ENCODE peak calls at places on chromosome 13, in nine cellular contexts. U is ascending aorta, Y is cardiac muscle cell, J is heart right ventricle, H is psoas muscle, X is Panc1, S is heart left ventricle, I is mucosa of descending colon, W is Peyer's patch. P is an unnamed sample. For H3K4me1, the result is how much of the 10 kb centered on the place peaks cover.

GRCh38 chr13:97252735-97253134 is 30.6 kb downstream of the MBNL2 start:
- DNase-seq in Y (no peak), I (no peak), X (no peak), J (no peak), H (no peak), U (no peak), S (no peak), W (no peak), P (no peak)

GRCh38 chr13:34358811-34359513 is 541.0 kb downstream of the RFC3 start:
- DNase-seq in H (no peak), W (no peak), X (no peak), I (no peak), J (no peak), S (no peak), U (no peak), Y (no peak), P (no peak)

GRCh38 chr13:56909896-56910600 is 230.7 kb upstream of the PRR20A start:
- DNase-seq in J (peak), Y (no peak), U (no peak), H (no peak), I (no peak), X (no peak), W (no peak), S (no peak), P (no peak)

GRCh38 chr13:77310579-77311279 is 16.2 kb downstream of the MYCBP2 start:
- DNase-seq in Y (no peak), X (no peak), W (no peak), S (no peak), H (no peak), J (no peak), I (no peak), U (no peak), P (no peak)

GRCh38 chr13:59422646-59423045 is 741.1 kb downstream of the DIAPH3 start:
- DNase-seq in J (no peak), S (no peak), W (no peak), I (no peak), U (no peak), Y (no peak), H (no peak), X (no peak), P (no peak)

GRCh38 chr13:79917628-79918027 is 423.3 kb downstream of the SPRY2 start:
- DNase-seq in S (no peak), X (no peak), U (no peak), I (no peak), H (no peak), W (no peak), Y (no peak), J (no peak), P (no peak)

GRCh38 chr13:107864543-107865460 is 350.5 kb downstream of the LIG4 start:
- DNase-seq in X (no peak), H (no peak), J (no peak), I (peak), U (no peak), S (no peak), W (no peak), Y (peak), P (no peak)

GRCh38 chr13:99314640-99315176 is 7.5 kb upstream of the GPR183 start:
- DNase-seq in J (no peak), I (no peak), U (no peak), W (peak), S (no peak), Y (no peak), X (no peak), H (no peak), P (no peak)

GRCh38 chr13:81377926-81378325 is 1037.0 kb upstream of the SPRY2 start:
- DNase-seq in Y (no peak), I (no peak), X (no peak), J (no peak), U (no peak), H (no peak), W (no peak), S (no peak), P (no peak)

GRCh38 chr13:51643882-51644281 is 59.6 kb downstream of the WDFY2 start:
- DNase-seq in J (no peak), I (no peak), Y (no peak), S (no peak), W (no peak), H (no peak), X (no peak), U (no peak), P (no peak)

GRCh38 chr13:44508562-44509062 is 67.5 kb downstream of the TSC22D1 start:
- DNase-seq in Y (no peak), X (no peak), U (no peak), W (no peak), J (no peak), S (no peak), H (no peak), I (no peak), P (no peak)

GRCh38 chr13:34208326-34208725 is 390.4 kb downstream of the RFC3 start:
- DNase-seq in I (no peak), W (no peak), U (no peak), X (no peak), S (no peak), J (no peak), Y (no peak), H (no peak), P (no peak)

GRCh38 chr13:30404207-30404606 is 18.1 kb upstream of the UBE2L5 start:
- DNase-seq in J (no peak), I (no peak), U (no peak), W (no peak), X (no peak), H (no peak), Y (no peak), S (no peak), P (no peak)

GRCh38 chr13:50645092-50645491 is 198.4 kb downstream of the DLEU7 start:
- DNase-seq in H (no peak), S (no peak), Y (no peak), X (no peak), U (no peak), I (no peak), J (no peak), W (no peak), P (no peak)

GRCh38 chr13:24923305-24923640 is 159.3 kb downstream of the RNF17 start:
- DNase-seq in S (no peak), W (no peak), I (peak), X (no peak), U (no peak), Y (no peak), H (no peak), J (no peak), P (no peak)

DNA sequence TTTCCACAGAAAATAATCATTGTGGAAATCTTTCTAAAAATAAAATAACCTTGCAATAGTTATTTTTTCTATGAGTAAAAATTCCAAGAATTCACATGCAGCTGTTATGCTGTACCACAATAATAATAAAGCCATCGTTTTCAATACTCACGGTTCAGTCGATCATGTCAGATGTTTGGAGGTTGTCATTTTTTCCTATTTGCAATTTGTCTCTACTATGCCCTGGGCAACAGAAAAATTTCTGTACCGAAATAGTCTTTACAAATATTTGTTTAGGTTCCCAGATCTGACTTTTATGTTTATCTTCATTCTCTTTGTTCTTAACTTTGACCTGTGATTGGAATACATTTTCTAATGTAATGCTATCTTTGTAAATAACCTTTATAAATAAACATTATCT is 79.7 kb downstream of the ESD start:
- DNase-seq in U (no peak), X (no peak), J (no peak), H (no peak), W (no peak), I (no peak), S (no peak), Y (no peak), P (no peak)
- H3K4me1 ChIP-seq in U (under half), X (under half), J (under half), H (under half), W (under half), I (under half), S (under half), Y (under half), P (under half)

GRCh38 chr13:82566864-82567263 is 1315.4 kb downstream of the SLITRK1 start:
- DNase-seq in W (no peak), X (no peak), U (no peak), J (no peak), H (no peak), S (no peak), I (no peak), Y (no peak), P (no peak)

GRCh38 chr13:82569581-82569980 is 1312.7 kb downstream of the SLITRK1 start:
- DNase-seq in Y (no peak), S (no peak), U (no peak), H (no peak), J (no peak), X (no peak), W (no peak), I (no peak), P (no peak)

GRCh38 chr13:82560889-82561288 is 1321.4 kb downstream of the SLITRK1 start:
- DNase-seq in X (no peak), U (no peak), I (no peak), H (no peak), J (no peak), W (no peak), S (no peak), Y (no peak), P (no peak)

DNA sequence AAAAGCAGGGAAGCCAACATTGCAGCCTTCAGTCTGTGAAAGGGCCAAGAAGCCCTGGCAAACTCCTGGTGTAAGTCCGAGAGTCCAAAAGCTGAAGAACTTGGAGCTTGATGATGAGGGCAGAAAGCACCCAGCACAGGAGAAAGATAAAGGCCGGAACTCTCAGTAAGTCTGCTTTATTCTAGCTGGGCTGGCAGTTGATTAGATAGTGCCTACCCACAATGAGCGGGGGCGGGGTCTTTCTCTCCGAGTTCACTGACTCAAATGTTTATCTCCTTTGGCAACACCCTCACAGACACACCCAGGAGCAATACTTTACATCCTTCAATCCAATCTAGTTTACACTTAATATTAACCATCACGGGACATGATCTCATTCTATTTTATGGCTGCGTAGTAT is 1317.1 kb downstream of the SLITRK1 start:
- DNase-seq in S (no peak), U (no peak), W (no peak), I (no peak), J (no peak), X (no peak), H (no peak), Y (no peak), P (no peak)
- H3K4me1 ChIP-seq in S (under half), U (under half), W (under half), I (under half), J (under half), X (under half), H (under half), Y (under half), P (under half)

GRCh38 chr13:110657196-110657595 is 41.9 kb downstream of the NAXD start:
- DNase-seq in X (no peak), W (no peak), H (peak), J (no peak), Y (no peak), S (no peak), I (no peak), U (no peak), P (no peak)
- H3K4me1 ChIP-seq in X (under half), W (under half), H (under half), J (under half), Y (under half), S (under half), I (under half), U (under half), P (under half)

DNA sequence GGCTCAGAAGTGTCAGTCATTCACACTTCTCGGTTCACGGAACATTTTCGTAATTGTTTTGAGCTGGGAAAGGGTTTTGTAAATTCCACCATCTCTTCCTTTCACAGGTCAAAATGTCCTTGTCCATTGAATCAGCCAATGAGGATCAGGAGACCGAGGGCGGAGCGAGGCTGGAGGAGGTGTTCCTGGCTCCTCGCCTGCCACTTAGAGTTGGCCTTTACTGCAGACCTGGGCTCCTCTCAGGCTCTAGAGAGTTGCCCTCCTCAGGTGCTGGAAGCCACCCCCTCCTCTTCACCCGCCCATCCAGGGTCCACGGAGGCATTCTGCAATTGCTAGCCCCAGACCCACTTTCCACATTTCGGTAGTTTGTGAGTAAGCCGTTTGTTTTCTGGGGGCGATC is 370.4 kb downstream of the IRS2 start:
- DNase-seq in S (no peak), X (no peak), J (no peak), I (no peak), H (no peak), U (no peak), W (no peak), Y (no peak), P (no peak)
- H3K4me1 ChIP-seq in S (under half), X (under half), J (under half), I (under half), H (under half), U (under half), W (under half), Y (under half), P (under half)

GRCh38 chr13:39493966-39494365 is 109.0 kb downstream of the LHFPL6 start:
- DNase-seq in W (no peak), H (no peak), X (no peak), Y (no peak), I (no peak), U (no peak), J (no peak), S (no peak), P (no peak)
- H3K4me1 ChIP-seq in W (under half), H (under half), X (under half), Y (under half), I (under half), U (under half), J (half or more), S (under half), P (under half)

P was measured in lung.